ENCODE peak calls at places on chromosomes 3 and 15, in six cellular contexts. A is Caco-2, E is testis, M is transverse colon, K is colonic mucosa, N is lung. H is an unnamed sample. For H3K4me1, the result is how much of the 10 kb centered on the place peaks cover.

GRCh38 chr3:37937156-37937555 is 53.4 kb upstream of the VILL start:
- DNase-seq in M (no peak), N (no peak), K (no peak), E (no peak), A (no peak), H (no peak)

GRCh38 chr3:179544981-179545645 is 17.6 kb upstream of the ACTL6A start:
- DNase-seq in A (no peak), K (no peak), N (no peak), E (no peak), M (no peak), H (no peak)

GRCh38 chr15:48089664-48090063 is 31.1 kb upstream of the SLC24A5 start:
- DNase-seq in N (no peak), E (no peak), K (no peak), M (no peak), A (no peak), H (no peak)

GRCh38 chr3:158434412-158435038 is 136.5 kb upstream of the MLF1 start:
- DNase-seq in N (peak), K (peak), M (peak), E (peak), A (peak), H (peak)

GRCh38 chr15:29736012-29736744 is 86.1 kb downstream of the TJP1 start:
- DNase-seq in E (no peak), N (no peak), A (no peak), K (no peak), M (no peak), H (no peak)

GRCh38 chr3:194871143-194871863 is 185.6 kb downstream of the FAM43A start:
- DNase-seq in M (peak), E (peak), K (peak), N (no peak), A (peak), H (peak)

GRCh38 chr3:105915524-105915923 is 46.7 kb upstream of the CBLB start:
- DNase-seq in E (no peak), A (no peak), K (no peak), M (no peak), N (no peak), H (no peak)

GRCh38 chr3:134651347-134652041 is 672 bp upstream of the KY start:
- DNase-seq in N (no peak), M (peak), A (no peak), E (no peak), K (no peak), H (no peak)

GRCh38 chr3:5136211-5136610 is 14.1 kb downstream of the ARL8B start:
- DNase-seq in A (no peak), M (no peak), E (no peak), K (no peak), N (no peak), H (no peak)

GRCh38 chr3:81302045-81302444 is 459.4 kb downstream of the GBE1 start:
- DNase-seq in A (peak), N (no peak), K (peak), E (peak), M (peak), H (no peak)

GRCh38 chr3:155416500-155417118 is 123.1 kb upstream of the STRIT1 start:
- DNase-seq in K (no peak), A (no peak), M (no peak), N (no peak), E (no peak), H (no peak)

GRCh38 chr3:111928613-111929012 is 50.2 kb upstream of the ABHD10 start:
- DNase-seq in K (no peak), A (no peak), E (no peak), N (no peak), M (no peak), H (no peak)

GRCh38 chr3:111769965-111770364 is 89.1 kb upstream of the PHLDB2 start:
- DNase-seq in N (no peak), A (no peak), M (no peak), K (no peak), E (no peak), H (no peak)

GRCh38 chr15:98866503-98866902 is 141.1 kb downstream of the PGPEP1L start:
- DNase-seq in N (no peak), M (no peak), K (no peak), A (no peak), E (peak), H (no peak)

GRCh38 chr3:107661447-107662108 is 138.8 kb downstream of the BBX start:
- DNase-seq in A (no peak), K (no peak), E (no peak), M (no peak), N (no peak), H (no peak)

GRCh38 chr15:69576035-69576526 is 123.5 kb downstream of the RPLP1 start:
- DNase-seq in K (peak), E (peak), M (peak), A (no peak), N (peak), H (peak)

GRCh38 chr15:87844031-87844430 is 412.5 kb downstream of the NTRK3 start:
- DNase-seq in N (no peak), A (no peak), E (no peak), M (no peak), K (no peak), H (no peak)

GRCh38 chr3:148307443-148307843 is 390.3 kb upstream of the AGTR1 start:
- DNase-seq in E (no peak), A (no peak), N (no peak), K (no peak), M (no peak), H (no peak)

GRCh38 chr3:73255609-73256029 is 194.2 kb downstream of the EBLN2 start:
- DNase-seq in E (peak), N (peak), M (peak), K (peak), A (no peak), H (no peak)

GRCh38 chr3:138863776-138864113 is 29.0 kb upstream of the PIK3CB start:
- DNase-seq in E (no peak), M (no peak), N (no peak), K (no peak), A (no peak), H (no peak)

GRCh38 chr15:91471410-91471993 is 371.4 kb downstream of the SV2B start:
- DNase-seq in A (no peak), M (no peak), K (no peak), E (no peak), N (no peak), H (no peak)

GRCh38 chr15:29226431-29227216 is 43.0 kb downstream of the NSMCE3 start:
- DNase-seq in K (no peak), E (no peak), N (peak), A (no peak), M (no peak), H (no peak)

GRCh38 chr3:177460100-177460499 is 262.8 kb upstream of the TBL1XR1 start:
- DNase-seq in E (no peak), K (no peak), N (no peak), M (no peak), A (no peak), H (no peak)

GRCh38 chr15:48355377-48355776 is 24.1 kb downstream of the DUT start:
- DNase-seq in A (no peak), E (no peak), M (no peak), N (no peak), K (no peak), H (no peak)

GRCh38 chr3:113741086-113741485 is 5.0 kb downstream of the NAA50 start:
- DNase-seq in M (no peak), N (no peak), E (no peak), K (no peak), A (no peak), H (no peak)

GRCh38 chr3:14935577-14936345 is 11.6 kb upstream of the NR2C2 start:
- DNase-seq in A (no peak), N (no peak), M (peak), K (no peak), E (no peak), H (no peak)

GRCh38 chr15:61841461-61841860 is 218.8 kb downstream of the VPS13C start:
- DNase-seq in A (no peak), K (no peak), E (no peak), M (no peak), N (no peak), H (no peak)

GRCh38 chr15:34334676-34335075 is 2.9 kb downstream of the SLC12A6 start:
- DNase-seq in E (no peak), K (no peak), A (no peak), M (no peak), N (no peak), H (no peak)

GRCh38 chr3:30600572-30600971 is 5.8 kb upstream of the TGFBR2 start:
- DNase-seq in M (no peak), N (no peak), A (no peak), E (no peak), K (no peak), H (no peak)
- H3K4me1 ChIP-seq in M (under half), N (under half), A (half or more), E (under half), K (under half), H (under half)

GRCh38 chr3:169272533-169272932 is 391.0 kb downstream of the MECOM start:
- DNase-seq in K (no peak), N (no peak), A (peak), E (no peak), M (no peak), H (no peak)
- H3K4me1 ChIP-seq in K (under half), N (under half), A (under half), E (under half), M (under half), H (under half)

GRCh38 chr3:143442761-143443477 is 323.3 kb downstream of the CHST2 start:
- DNase-seq in K (no peak), E (no peak), A (no peak), N (no peak), M (no peak), H (no peak)
- H3K4me1 ChIP-seq in K (under half), E (under half), A (under half), N (under half), M (under half), H (under half)

DNA sequence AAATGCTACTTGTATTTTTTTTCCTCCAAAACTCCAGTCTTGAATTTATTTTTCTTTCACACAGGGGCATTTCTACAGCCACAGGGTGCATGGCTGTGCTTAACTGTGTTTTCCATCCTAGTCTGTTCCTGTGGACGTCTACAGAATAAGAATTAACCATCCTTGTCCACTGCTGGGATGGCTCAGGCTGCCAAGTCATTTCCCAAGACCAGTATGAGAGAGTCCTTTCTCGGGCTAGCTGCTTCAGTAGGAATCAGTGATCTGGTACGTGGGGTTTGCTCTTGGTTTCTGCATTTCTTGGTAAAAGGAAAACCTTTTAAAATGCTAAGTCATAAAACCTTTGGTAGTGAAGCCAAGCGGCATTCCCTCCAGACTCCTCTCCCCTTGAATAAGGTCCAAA is 29.8 kb downstream of the CHDH start:
- DNase-seq in N (no peak), A (no peak), E (peak), M (no peak), K (no peak), H (no peak)
- H3K4me1 ChIP-seq in N (under half), A (under half), E (under half), M (under half), K (under half), H (under half)

DNA sequence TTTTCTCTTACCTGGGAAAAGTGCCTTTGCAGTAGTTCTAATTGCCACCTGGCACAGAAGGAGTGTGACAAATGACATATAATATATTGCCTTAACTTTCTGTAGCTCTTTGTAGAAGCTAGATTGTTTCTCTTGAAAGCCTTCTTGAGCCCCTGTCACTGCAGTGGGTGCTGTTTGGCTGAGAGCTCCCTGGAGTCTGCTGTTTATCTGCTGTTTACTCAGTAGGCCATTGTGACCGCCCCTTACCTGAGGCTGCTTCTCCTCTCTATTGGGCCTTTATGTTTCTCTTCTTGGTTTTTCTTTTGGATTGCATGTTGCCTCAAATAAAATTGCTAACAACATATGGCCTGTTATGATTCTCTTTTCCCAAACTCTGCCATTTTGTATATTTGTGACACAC is 16.7 kb downstream of the MAP2K5 start:
- DNase-seq in E (no peak), A (no peak), M (no peak), N (no peak), K (no peak), H (no peak)
- H3K4me1 ChIP-seq in E (under half), A (under half), M (under half), N (under half), K (under half), H (under half)

DNA sequence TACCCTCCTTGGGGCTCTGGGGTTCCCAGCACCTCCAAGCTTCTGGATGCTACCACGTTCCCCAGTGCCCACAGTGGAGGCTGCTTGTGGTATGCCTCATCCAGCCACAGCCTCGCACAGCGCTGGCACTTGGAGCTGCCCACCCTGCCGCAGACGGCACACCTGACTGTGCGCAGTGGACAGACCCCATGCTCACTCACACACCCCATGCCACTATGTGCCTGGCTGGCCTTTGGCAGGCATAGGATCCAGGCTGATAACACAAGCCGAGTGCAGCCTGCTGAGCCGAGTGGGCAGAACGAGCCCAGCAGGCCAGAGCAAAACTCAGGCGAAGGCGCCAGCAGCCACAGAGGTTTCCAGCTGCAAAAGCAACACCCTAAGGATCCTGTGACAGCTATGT is 311.5 kb downstream of the ULK4 start:
- DNase-seq in E (no peak), M (no peak), A (no peak), N (no peak), K (no peak), H (no peak)
- H3K4me1 ChIP-seq in E (under half), M (under half), A (under half), N (under half), K (under half), H (under half)

H was measured in Peyer's patch.